ENCODE peak calls at places on chromosomes 2 and 18, in four cellular contexts. X is HepG2, N is K562, Y is GM12878. S is an unnamed sample.
A peak's percentile ranks its signal among the peaks of the same experiment; 100 is the strongest.

GRCh38 chr2:85553184-85553583 is 8.1 kb downstream of the GGCX start:
- DNase-seq in X (no peak), N (no peak), Y (no peak), S (no peak)

GRCh38 chr2:158507141-158507540 is 50.4 kb downstream of the PKP4 start:
- DNase-seq in X (no peak), N (no peak), Y (no peak), S (no peak)

GRCh38 chr2:109126501-109126860 is 2.5 kb upstream of the SH3RF3 start:
- DNase-seq in X (no peak), N (no peak), Y (no peak), S (no peak)

GRCh38 chr2:46806526-46806925 is 109.1 kb downstream of the MCFD2 start:
- DNase-seq in X (no peak), N (no peak), Y (no peak), S (no peak)

GRCh38 chr2:74440005-74440377 is 1.7 kb downstream of the RTKN start:
- DNase-seq in X (peak; percentile 60), N (peak; percentile 49), Y (no peak), S (no peak)

GRCh38 chr18:12516049-12516677 is 108.4 kb downstream of the PRELID3A start:
- DNase-seq in X (no peak), N (no peak), Y (no peak), S (no peak)

GRCh38 chr2:225367482-225367881 is 32.0 kb upstream of the NYAP2 start:
- DNase-seq in X (no peak), N (no peak), Y (no peak), S (no peak)

GRCh38 chr2:193845604-193846003 is 1650.9 kb upstream of the TMEFF2 start:
- DNase-seq in X (no peak), N (no peak), Y (no peak), S (no peak)

GRCh38 chr2:181161615-181162014 is 181.2 kb downstream of the UBE2E3 start:
- DNase-seq in X (no peak), N (no peak), Y (no peak), S (no peak)

GRCh38 chr18:70234667-70235459 is 29.4 kb upstream of the RTTN start:
- DNase-seq in X (no peak), N (no peak), Y (no peak), S (no peak)

GRCh38 chr18:9475643-9476580 is 599 bp downstream of the RALBP1 start:
- DNase-seq in X (no peak), N (peak; percentile 85), Y (no peak), S (no peak)

GRCh38 chr2:175600024-175600831 is 401.8 kb downstream of the LNPK start:
- DNase-seq in X (no peak), N (no peak), Y (no peak), S (no peak)

GRCh38 chr2:222805591-222806304 is 55.1 kb upstream of the ACSL3 start:
- DNase-seq in X (peak; percentile 74), N (no peak), Y (no peak), S (no peak)

GRCh38 chr2:2840101-2840531 is 509.0 kb upstream of the MYT1L start:
- DNase-seq in X (no peak), N (no peak), Y (no peak), S (no peak)

GRCh38 chr2:224892574-224893204 is 149.6 kb downstream of the DOCK10 start:
- DNase-seq in X (no peak), N (no peak), Y (no peak), S (no peak)

GRCh38 chr18:61929881-61930640 is 37.3 kb upstream of the RNF152 start:
- DNase-seq in X (no peak), N (no peak), Y (no peak), S (no peak)

GRCh38 chr2:144886847-144887246 is 366.9 kb upstream of the ZEB2 start:
- DNase-seq in X (no peak), N (no peak), Y (no peak), S (no peak)

GRCh38 chr2:75632091-75632704 is 14.4 kb upstream of the MRPL19 start:
- DNase-seq in X (no peak), N (no peak), Y (no peak), S (no peak)

GRCh38 chr2:147649288-147649687 is 195.5 kb upstream of the ACVR2A start:
- DNase-seq in X (no peak), N (no peak), Y (no peak), S (no peak)

GRCh38 chr2:216283038-216283900 is 89.0 kb downstream of the MARCHF4 start:
- DNase-seq in X (peak; percentile 38), N (peak; percentile 52), Y (no peak), S (peak; percentile 76)

GRCh38 chr18:43009666-43010065 is 105.8 kb downstream of the RIT2 start:
- DNase-seq in X (no peak), N (no peak), Y (no peak), S (no peak)

GRCh38 chr2:26993768-26994167 is 23.3 kb downstream of the MAPRE3 start:
- DNase-seq in X (no peak), N (no peak), Y (no peak), S (no peak)

GRCh38 chr18:58671941-58672565 is 788 bp downstream of the MALT1 start:
- DNase-seq in X (no peak), N (no peak), Y (no peak), S (peak; percentile 20)

GRCh38 chr2:3198119-3198518 is 179.5 kb downstream of the EIPR1 start:
- DNase-seq in X (peak; percentile 30), N (no peak), Y (no peak), S (peak; percentile 47)

GRCh38 chr2:40106061-40106460 is 327.0 kb upstream of the THUMPD2 start:
- DNase-seq in X (no peak), N (no peak), Y (no peak), S (no peak)

GRCh38 chr2:105950521-105951389 is 206.0 kb downstream of the NCK2 start:
- DNase-seq in X (no peak), N (no peak), Y (no peak), S (no peak)
- TF ChIP-seq SP1 in X (no peak), N (no peak), Y (no peak), S (no peak)

DNA sequence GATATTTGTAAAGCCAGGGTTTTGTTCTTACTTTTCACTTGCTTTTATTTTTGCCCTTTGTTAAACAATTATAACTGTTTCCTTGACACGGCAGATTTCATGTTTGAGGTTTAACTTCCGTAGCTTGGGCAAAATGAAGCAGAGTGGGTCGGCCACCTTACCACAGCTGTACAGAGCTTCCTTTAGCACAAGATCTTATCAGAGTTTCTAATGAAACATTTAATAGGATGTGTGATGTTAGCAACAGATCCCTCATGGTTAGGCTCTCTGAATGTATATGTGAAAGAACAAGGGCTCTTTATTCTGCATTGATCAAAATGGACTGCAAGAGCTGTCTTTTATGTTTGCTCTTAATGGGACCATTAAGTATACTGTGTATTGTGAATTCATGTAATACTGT is 22.3 kb downstream of the RNF125 start:
- DNase-seq in X (no peak), N (no peak), Y (no peak), S (no peak)
- TF ChIP-seq FOXK2 in X (no peak), N (no peak), Y (no peak), S (no peak)

GRCh38 chr18:77164026-77164425 is 31.4 kb upstream of the MBP start:
- DNase-seq in X (no peak), N (no peak), Y (no peak), S (no peak)
- TF ChIP-seq TARDBP in X (no peak), N (no peak), Y (no peak), S (no peak)

GRCh38 chr2:149077861-149078260 is 39.4 kb downstream of the LYPD6B start:
- DNase-seq in X (no peak), N (no peak), Y (no peak), S (no peak)

GRCh38 chr2:149080104-149080503 is 41.6 kb downstream of the LYPD6B start:
- DNase-seq in X (no peak), N (no peak), Y (no peak), S (no peak)

GRCh38 chr2:149080964-149081363 is 42.5 kb downstream of the LYPD6B start:
- DNase-seq in X (no peak), N (no peak), Y (no peak), S (no peak)

GRCh38 chr2:149084924-149085795 is 46.7 kb downstream of the LYPD6B start:
- DNase-seq in X (no peak), N (no peak), Y (no peak), S (no peak)

GRCh38 chr2:149082781-149083180 is 44.3 kb downstream of the LYPD6B start:
- DNase-seq in X (no peak), N (no peak), Y (no peak), S (no peak)
- TF ChIP-seq SP1 in X (no peak), N (no peak), Y (no peak), S (no peak)

GRCh38 chr2:210517169-210517693 is 39.2 kb upstream of the CPS1 start:
- DNase-seq in X (peak; percentile 36), N (no peak), Y (no peak), S (no peak)
- TF ChIP-seq FOXK2 in X (no peak), N (no peak), Y (no peak), S (no peak)

GRCh38 chr2:189940913-189941312 is 121.6 kb downstream of the MSTN start:
- DNase-seq in X (no peak), N (no peak), Y (no peak), S (no peak)
- TF ChIP-seq TARDBP in X (no peak), N (no peak), Y (no peak), S (no peak)

S was measured in HEK293T.